ENCODE peak calls at places on chromosomes 13 and 19, in four cellular contexts. C is AG04449, J is cardiac muscle cell, W is GM12878. V is an unnamed sample.

GRCh38 chr13:106535552-106536243 is at the start of gene EFNB2:
- DNase-seq in C (no peak), J (peak; percentile 97), W (peak; percentile 26), V (no peak)

GRCh38 chr13:99471231-99472202 is 29.8 kb upstream of the TM9SF2 start:
- DNase-seq in C (no peak), W (no peak), J (no peak), V (no peak)

GRCh38 chr13:101092985-101093384 is 323.3 kb downstream of the NALCN start:
- DNase-seq in J (no peak), W (no peak), C (no peak), V (no peak)

GRCh38 chr13:30224732-30225131 is 82.6 kb downstream of the KATNAL1 start:
- DNase-seq in W (no peak), C (no peak), J (no peak), V (no peak)

GRCh38 chr19:5228490-5228889 is 112.1 kb downstream of the PTPRS start:
- DNase-seq in W (no peak), C (no peak), J (no peak), V (no peak)

GRCh38 chr13:72970956-72971355 is 87.8 kb upstream of the KLF5 start:
- DNase-seq in W (no peak), C (peak; percentile 23), J (no peak), V (no peak)

GRCh38 chr13:41099986-41100385 is 32.6 kb downstream of the KBTBD6 start:
- DNase-seq in C (no peak), J (no peak), W (no peak), V (no peak)

GRCh38 chr13:44116562-44117315 is 237.0 kb downstream of the LACC1 start:
- DNase-seq in W (no peak), C (no peak), J (peak; percentile 28), V (no peak)

GRCh38 chr19:48806818-48807589 is 3.8 kb downstream of the BCAT2 start:
- DNase-seq in C (no peak), W (no peak), J (peak; percentile 60), V (no peak)

GRCh38 chr13:108944760-108945159 is 315.3 kb downstream of the MYO16 start:
- DNase-seq in W (no peak), J (no peak), C (no peak), V (peak; percentile 64)

GRCh38 chr13:110907951-110908898 is 6.6 kb downstream of the ANKRD10 start:
- DNase-seq in J (no peak), C (no peak), W (no peak), V (no peak)

GRCh38 chr19:48905664-48906063 is 5.6 kb downstream of the NUCB1 start:
- DNase-seq in C (no peak), W (no peak), J (no peak), V (no peak)

GRCh38 chr13:98226520-98226919 is 49.5 kb upstream of the RNF113B start:
- DNase-seq in J (no peak), W (no peak), C (no peak), V (no peak)

GRCh38 chr13:42041017-42041683 is 7.3 kb upstream of the DGKH start:
- DNase-seq in J (peak; percentile 63), W (peak; percentile 11), C (no peak), V (no peak)

GRCh38 chr19:33245948-33246728 is 20.5 kb upstream of the SLC7A10 start:
- DNase-seq in C (no peak), J (no peak), W (no peak), V (no peak)

GRCh38 chr13:114070098-114070799 is 62.2 kb downstream of the RASA3 start:
- DNase-seq in W (no peak), C (no peak), J (no peak), V (no peak)

GRCh38 chr13:80379245-80379644 is 38.3 kb upstream of the SPRY2 start:
- DNase-seq in W (no peak), C (no peak), J (no peak), V (peak; percentile 85)

GRCh38 chr13:108044929-108045328 is 170.4 kb downstream of the LIG4 start:
- DNase-seq in W (no peak), C (no peak), J (peak; percentile 18), V (no peak)

GRCh38 chr19:4304509-4305252 is at the start of gene FSD1:
- DNase-seq in W (no peak), J (peak; percentile 79), C (no peak), V (no peak)

GRCh38 chr19:12578641-12579040 is 27.4 kb upstream of the ZNF564 start:
- DNase-seq in W (no peak), C (no peak), J (no peak), V (no peak)

GRCh38 chr13:106212436-106213010 is 322.9 kb downstream of the EFNB2 start:
- DNase-seq in J (no peak), W (no peak), C (peak; percentile 36), V (no peak)

GRCh38 chr13:42707596-42707995 is 73.8 kb upstream of the FAM216B start:
- DNase-seq in W (no peak), C (no peak), J (no peak), V (no peak)

GRCh38 chr13:20689291-20689690 is 14.2 kb upstream of the IL17D start:
- DNase-seq in W (no peak), J (no peak), C (no peak), V (no peak)

GRCh38 chr13:56861472-56861871 is 279.2 kb upstream of the PRR20A start:
- DNase-seq in W (no peak), J (no peak), C (no peak), V (no peak)

GRCh38 chr13:34805347-34805746 is 136.7 kb upstream of the NBEA start:
- DNase-seq in C (no peak), W (no peak), J (no peak), V (no peak)

GRCh38 chr13:32657309-32657708 is 71.1 kb downstream of the PDS5B start:
- DNase-seq in C (no peak), J (no peak), W (no peak), V (no peak)

GRCh38 chr19:23925285-23925684 is 10.6 kb downstream of the ZNF726 start:
- DNase-seq in C (no peak), W (no peak), J (no peak), V (no peak)

GRCh38 chr19:18665771-18666202 is 17.7 kb upstream of the CRTC1 start:
- DNase-seq in W (no peak), C (no peak), J (no peak), V (no peak)
- H3K4me3 ChIP-seq in W (no peak overlapping the region), C (no peak overlapping the region), J (no peak overlapping the region), V (no peak overlapping the region)

DNA sequence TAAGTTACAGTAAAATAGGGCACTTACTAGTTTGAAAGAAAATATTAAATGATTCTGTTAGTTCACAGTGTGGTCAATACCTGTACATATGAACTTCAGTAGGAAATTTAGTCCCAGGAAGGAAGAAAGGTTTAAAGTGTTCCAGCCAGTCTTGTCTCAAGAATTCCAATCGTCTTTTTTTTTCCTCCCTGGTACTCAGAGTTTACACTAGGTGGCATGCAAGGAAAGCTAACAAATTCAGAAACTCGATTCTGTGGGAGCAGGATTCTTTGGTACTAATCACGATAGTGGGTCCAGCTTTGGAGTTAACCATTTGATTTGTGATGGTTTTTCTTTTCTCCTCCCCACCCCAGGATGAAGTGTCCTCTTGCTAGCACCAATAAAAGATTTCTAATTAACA is 43.6 kb downstream of the POLR1D start:
- DNase-seq in C (no peak), J (peak; percentile 34), W (no peak), V (no peak)
- TF ChIP-seq CTCF in C (peak; percentile 6), J (peak; percentile 21), W (no peak), V (peak; percentile 49)

GRCh38 chr13:97221046-97221445 is 1.1 kb upstream of the MBNL2 start:
- DNase-seq in W (no peak), C (no peak), J (no peak), V (no peak)

GRCh38 chr13:97222934-97223710 is 989 bp downstream of the MBNL2 start:
- DNase-seq in J (no peak), C (no peak), W (no peak), V (peak; percentile 79)

GRCh38 chr13:97221989-97222700 is at the start of gene MBNL2:
- DNase-seq in W (peak; percentile 77), C (peak; percentile 75), J (peak; percentile 92), V (peak; percentile 87)

GRCh38 chr13:97220151-97220900 is 1.8 kb upstream of the MBNL2 start:
- DNase-seq in C (no peak), W (no peak), J (no peak), V (no peak)

DNA sequence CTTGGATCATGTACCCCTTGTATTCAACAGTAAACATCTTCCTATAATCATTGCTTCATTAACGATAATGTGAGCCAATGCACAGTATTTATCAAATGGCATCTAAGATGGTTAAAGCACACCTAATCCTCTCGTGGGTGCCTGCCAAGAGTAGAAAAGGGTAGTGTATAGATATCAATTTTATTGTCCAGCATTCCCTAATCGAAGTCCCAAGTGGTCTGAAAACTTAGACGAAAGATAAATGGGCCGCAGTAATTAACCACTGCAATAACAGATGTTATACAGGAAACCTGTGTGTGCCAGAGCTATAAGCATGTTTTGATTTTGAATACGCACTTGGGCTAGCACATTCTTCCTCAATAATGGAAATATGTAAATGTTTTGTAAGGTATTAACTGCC is 642 bp upstream of the MBNL2 start:
- DNase-seq in W (no peak), J (no peak), C (no peak), V (no peak)
- H3K4me3 ChIP-seq in W (no peak overlapping the region), J (no peak overlapping the region), C (peak overlapping the region; percentile 46), V (peak overlapping the region; percentile 63)

DNA sequence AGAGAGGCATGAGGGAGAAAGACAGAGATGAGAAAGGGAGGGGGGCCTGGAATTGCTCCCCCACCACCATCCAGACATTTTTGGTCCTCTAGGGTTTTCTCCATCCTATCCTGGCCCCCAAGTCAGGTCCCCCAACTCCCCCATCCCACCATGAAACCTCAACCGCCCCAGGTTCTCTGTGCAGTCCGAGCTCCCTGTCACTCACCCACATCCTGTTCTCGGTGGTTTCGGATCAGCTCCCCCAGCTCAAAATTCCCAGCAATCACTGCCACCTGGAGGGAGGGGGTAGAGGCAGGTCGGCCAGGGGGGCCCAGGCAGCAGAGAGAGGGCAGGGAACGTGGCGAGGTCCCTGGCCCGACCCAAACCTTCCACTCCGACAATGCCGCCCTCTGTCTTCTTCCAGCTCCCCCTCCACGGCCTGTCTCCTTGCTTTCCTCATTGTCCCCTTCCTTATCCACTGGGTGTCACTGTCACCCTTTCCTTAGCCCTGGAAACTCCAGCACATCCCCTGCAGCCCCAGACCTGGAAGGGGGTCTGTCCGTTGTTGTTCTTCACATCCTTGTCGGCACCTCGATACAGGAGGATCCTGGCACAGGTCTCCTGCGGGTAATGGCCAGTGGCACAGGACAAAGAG is 15.6 kb downstream of the SHANK1 start:
- DNase-seq in J (peak; percentile 55), C (no peak), W (no peak), V (no peak)
- TF ChIP-seq CTCF in J (no peak), C (peak; percentile 11), W (no peak), V (peak; percentile 48)

DNA sequence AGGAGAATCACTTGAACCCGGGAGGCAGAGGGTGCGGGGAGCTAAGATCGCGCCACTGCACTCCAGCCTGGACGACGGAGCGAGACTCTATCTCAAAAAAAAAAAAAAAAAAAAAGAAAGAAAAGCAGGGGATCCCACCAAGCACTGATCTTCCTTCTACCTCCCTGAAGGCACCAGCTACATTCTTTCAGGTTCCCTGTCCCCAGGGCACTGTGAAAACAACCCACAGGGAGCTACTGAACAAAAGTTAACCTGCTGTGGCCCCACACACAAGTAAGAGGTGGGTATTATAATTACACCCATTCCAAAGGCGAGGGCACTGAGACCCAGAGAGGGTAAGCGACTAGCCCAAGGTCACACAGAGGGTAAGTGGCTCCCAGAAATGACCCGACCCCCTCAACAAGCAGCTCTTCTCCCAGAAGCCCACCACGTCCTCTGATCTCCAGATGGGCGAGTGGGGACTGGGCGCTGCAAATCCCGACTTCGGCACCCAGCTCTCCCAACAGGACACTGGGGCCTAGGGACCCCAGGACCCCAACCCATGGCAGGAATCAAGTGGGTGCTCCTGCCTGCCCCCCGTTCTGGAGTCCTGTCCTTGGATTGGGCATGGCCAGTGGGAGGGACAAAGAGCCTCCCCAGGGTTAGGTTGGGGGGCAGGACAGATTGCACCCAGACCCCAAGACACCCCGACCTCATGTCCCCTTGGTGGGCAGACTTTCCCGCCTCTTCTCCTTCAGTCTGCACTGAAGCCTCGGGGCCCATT is 2.4 kb downstream of the LMNB2 start:
- DNase-seq in J (no peak), C (no peak), W (no peak), V (no peak)
- H3K4me3 ChIP-seq in J (no peak overlapping the region), C (peak overlapping the region; percentile 81), W (peak overlapping the region; percentile 99), V (no peak overlapping the region)

GRCh38 chr19:44585371-44586141 is 27.8 kb upstream of the IGSF23 start:
- DNase-seq in W (no peak), J (no peak), C (no peak), V (no peak)
- TF ChIP-seq CTCF in W (no peak), J (peak; percentile 24), C (peak; percentile 6), V (peak; percentile 53)

V was measured in epithelial cell of proximal tubule.